ENCODE peak calls at places on chromosomes 4 and X, in six cellular contexts. W is breast epithelium, L is testis, D is transverse colon, R is H1, H is endothelial cell of umbilical vein. U is an unnamed sample.

GRCh38 chrX:115388879-115389278 is 99.4 kb downstream of the LUZP4 start:
- DNase-seq in L (no peak), R (no peak), W (no peak), D (no peak), H (no peak), U (no peak)

GRCh38 chrX:115525486-115525885 is 35.5 kb upstream of the PLS3 start:
- DNase-seq in R (no peak), H (no peak), W (no peak), D (no peak), L (no peak), U (no peak)

GRCh38 chr4:157514711-157515110 is 294.2 kb downstream of the GRIA2 start:
- DNase-seq in L (peak; percentile 18), H (no peak), W (no peak), D (no peak), R (peak; percentile 70), U (no peak)

GRCh38 chr4:35516102-35516501 is 728.2 kb downstream of the ARAP2 start:
- DNase-seq in R (no peak), L (no peak), W (no peak), D (no peak), H (no peak), U (no peak)

GRCh38 chr4:71878388-71878787 is 94.5 kb upstream of the GC start:
- DNase-seq in D (no peak), R (no peak), L (no peak), W (no peak), H (no peak), U (no peak)

GRCh38 chr4:152100378-152101201 is 339.8 kb upstream of the GATB start:
- DNase-seq in W (no peak), L (no peak), R (peak; percentile 30), D (peak; percentile 38), H (peak; percentile 27), U (no peak)

GRCh38 chr4:48909697-48910096 is 3.1 kb upstream of the OCIAD2 start:
- DNase-seq in W (no peak), H (peak; percentile 93), D (peak; percentile 22), R (no peak), L (no peak), U (peak; percentile 94)

GRCh38 chrX:119669424-119670037 is 23.4 kb downstream of the SEPTIN6 start:
- DNase-seq in R (no peak), W (no peak), L (peak; percentile 57), H (peak; percentile 68), D (no peak), U (peak; percentile 48)

GRCh38 chr4:95402299-95402698 is 146.5 kb downstream of the UNC5C start:
- DNase-seq in W (no peak), R (no peak), D (no peak), L (no peak), H (no peak), U (no peak)

GRCh38 chr4:188015025-188015778 is 19.6 kb downstream of the ZFP42 start:
- DNase-seq in H (no peak), L (no peak), W (no peak), R (no peak), D (peak; percentile 45), U (no peak)

GRCh38 chr4:24666316-24666715 is 82.0 kb upstream of the DHX15 start:
- DNase-seq in L (no peak), R (no peak), H (no peak), D (no peak), W (no peak), U (no peak)

GRCh38 chr4:40349561-40350198 is 14.5 kb downstream of the CHRNA9 start:
- DNase-seq in H (no peak), L (no peak), R (no peak), W (no peak), D (no peak), U (no peak)

GRCh38 chr4:185651137-185651677 is 115.9 kb upstream of the PDLIM3 start:
- DNase-seq in D (no peak), L (no peak), R (no peak), H (no peak), W (no peak), U (peak; percentile 88)

GRCh38 chr4:137967480-137968190 is 274.5 kb downstream of the SLC7A11 start:
- DNase-seq in L (no peak), H (no peak), W (no peak), R (no peak), D (no peak), U (no peak)

GRCh38 chr4:106019771-106020170 is 124.5 kb downstream of the NPNT start:
- DNase-seq in R (no peak), W (no peak), L (no peak), H (no peak), D (no peak), U (no peak)

GRCh38 chrX:107493141-107493540 is 43.7 kb downstream of the FRMPD3 start:
- DNase-seq in D (no peak), H (no peak), R (no peak), L (no peak), W (no peak), U (no peak)

GRCh38 chr4:1601533-1601835 is 82.6 kb downstream of the FAM53A start:
- DNase-seq in H (no peak), D (no peak), R (no peak), L (no peak), W (no peak), U (no peak)

GRCh38 chrX:109485470-109486340 is 3.8 kb upstream of the GUCY2F start:
- DNase-seq in W (peak; percentile 51), L (peak; percentile 75), H (peak; percentile 77), R (peak; percentile 57), D (peak; percentile 63), U (peak; percentile 59)

GRCh38 chr4:123024710-123025109 is 102.3 kb upstream of the NUDT6 start:
- DNase-seq in R (no peak), H (peak; percentile 28), W (no peak), L (no peak), D (no peak), U (no peak)

GRCh38 chr4:23033796-23034195 is 341.1 kb downstream of the GBA3 start:
- DNase-seq in D (no peak), R (no peak), L (no peak), W (no peak), H (no peak), U (no peak)

GRCh38 chr4:139084425-139085093 is 69.0 kb downstream of the NOCT start:
- DNase-seq in H (no peak), L (no peak), R (no peak), D (no peak), W (no peak), U (no peak)

GRCh38 chr4:78481180-78481579 is 70.4 kb upstream of the ANXA3 start:
- DNase-seq in D (no peak), R (no peak), L (no peak), H (no peak), W (no peak), U (no peak)

GRCh38 chrX:132576945-132577344 is 88.1 kb upstream of the MBNL3 start:
- DNase-seq in L (no peak), R (no peak), W (no peak), H (no peak), D (no peak), U (no peak)

GRCh38 chr4:65089666-65090065 is 580.6 kb downstream of the EPHA5 start:
- DNase-seq in L (no peak), W (no peak), D (no peak), H (peak; percentile 2), R (no peak), U (no peak)

GRCh38 chr4:55103224-55103623 is 22.2 kb downstream of the KDR start:
- DNase-seq in D (no peak), W (no peak), R (peak; percentile 11), H (no peak), L (no peak), U (no peak)

GRCh38 chr4:122826596-122827257 is at the start of gene FGF2:
- DNase-seq in H (peak; percentile 68), L (peak; percentile 72), D (peak; percentile 34), W (peak; percentile 41), R (peak; percentile 84), U (peak; percentile 30)

GRCh38 chr4:185896832-185897475 is 85.0 kb upstream of the SORBS2 start:
- DNase-seq in L (no peak), W (no peak), R (no peak), D (no peak), H (no peak), U (no peak)

GRCh38 chr4:145937021-145937861 is 1.4 kb downstream of the ZNF827 start:
- DNase-seq in W (peak; percentile 32), L (peak; percentile 82), R (peak; percentile 74), D (peak; percentile 81), H (peak; percentile 56), U (peak; percentile 72)

GRCh38 chr4:145937990-145938611 is 522 bp downstream of the ZNF827 start:
- DNase-seq in D (peak; percentile 28), L (peak; percentile 65), R (peak; percentile 48), H (peak; percentile 51), W (no peak), U (peak; percentile 36)

GRCh38 chr4:145935253-145936141 is 3.1 kb downstream of the ZNF827 start:
- DNase-seq in R (no peak), L (peak; percentile 66), W (no peak), D (peak; percentile 52), H (peak; percentile 47), U (peak; percentile 78)

GRCh38 chr4:145934434-145935047 is 4.1 kb downstream of the ZNF827 start:
- DNase-seq in R (no peak), L (no peak), W (no peak), H (no peak), D (no peak), U (no peak)

GRCh38 chr4:145936142-145937020 is 2.2 kb downstream of the ZNF827 start:
- DNase-seq in H (peak; percentile 79), R (peak; percentile 81), W (peak; percentile 57), L (peak; percentile 70), D (peak; percentile 75), U (peak; percentile 74)
- TF ChIP-seq POLR2A in H (no peak), R (no peak), W (no peak), L (no peak), D (peak; percentile 46), U (no peak)

GRCh38 chr4:183492791-183493221 is 12.1 kb upstream of the ING2 start:
- DNase-seq in D (no peak), R (no peak), H (peak; percentile 35), L (no peak), W (no peak), U (no peak)
- H3K4me3 ChIP-seq in D (no peak overlapping the region), R (no peak overlapping the region), H (no peak overlapping the region), L (no peak overlapping the region), W (no peak overlapping the region), U (no peak overlapping the region)

GRCh38 chr4:56906534-56906933 is 1.2 kb upstream of the REST start:
- DNase-seq in L (no peak), H (no peak), D (no peak), W (no peak), R (no peak), U (no peak)

GRCh38 chr4:56907009-56907408 is 691 bp upstream of the REST start:
- DNase-seq in W (no peak), R (peak; percentile 55), D (peak; percentile 20), H (no peak), L (no peak), U (no peak)

GRCh38 chr4:56908206-56909082 is 744 bp downstream of the REST start:
- DNase-seq in W (peak; percentile 27), H (peak; percentile 76), D (peak; percentile 70), R (peak; percentile 83), L (peak; percentile 75), U (peak; percentile 59)

GRCh38 chr4:56909083-56909981 is 1.6 kb downstream of the REST start:
- DNase-seq in D (peak; percentile 56), R (peak; percentile 66), W (peak; percentile 36), H (peak; percentile 64), L (peak; percentile 62), U (peak; percentile 57)

GRCh38 chr4:56907489-56908205 is at the start of gene REST:
- DNase-seq in D (peak; percentile 88), H (peak; percentile 68), R (peak; percentile 91), W (peak; percentile 56), L (peak; percentile 84), U (peak; percentile 65)
- TF ChIP-seq POLR2A in D (peak; percentile 20), H (no peak), R (no peak), W (no peak), L (no peak), U (peak; percentile 72)

GRCh38 chr4:74933562-74934015 is 673 bp downstream of the PARM1 start:
- DNase-seq in L (peak; percentile 52), R (no peak), W (no peak), D (peak; percentile 40), H (peak; percentile 4), U (peak; percentile 2)
- H3K4me3 ChIP-seq in L (peak overlapping the region; percentile 82), R (peak overlapping the region; percentile 62), W (peak overlapping the region; percentile 78), D (peak overlapping the region; percentile 69), H (no peak overlapping the region), U (peak overlapping the region; percentile 8)